ENCODE peak calls at places on chromosomes 2 and 18, in four cellular contexts. R is fibroblast of lung, U is colonic mucosa, Q is GM23248. E is an unnamed sample.

GRCh38 chr2:45904267-45904921 is 252.9 kb downstream of the PRKCE start:
- DNase-seq in R (peak), U (no peak), Q (peak), E (no peak)

GRCh38 chr2:1721706-1722483 is 22.4 kb downstream of the PXDN start:
- DNase-seq in R (peak), U (no peak), Q (peak), E (peak)

GRCh38 chr18:51654441-51655326 is 457.2 kb upstream of the MEX3C start:
- DNase-seq in R (no peak), U (no peak), Q (no peak), E (peak)

GRCh38 chr2:240567872-240568677 is at the start of gene RNPEPL1:
- DNase-seq in R (peak), U (peak), Q (peak), E (peak)

GRCh38 chr2:2847131-2847740 is 516.2 kb upstream of the MYT1L start:
- DNase-seq in R (no peak), U (no peak), Q (no peak), E (no peak)

GRCh38 chr2:231716641-231717280 is 8.4 kb downstream of the PTMA start:
- DNase-seq in R (peak), U (no peak), Q (peak), E (no peak)

GRCh38 chr2:60324536-60324935 is 228.9 kb downstream of the BCL11A start:
- DNase-seq in R (no peak), U (no peak), Q (no peak), E (peak)

GRCh38 chr2:47043142-47043890 is 111.8 kb downstream of the STPG4 start:
- DNase-seq in R (peak), U (no peak), Q (peak), E (peak)

GRCh38 chr2:191051825-191052778 is 38.1 kb upstream of the STAT1 start:
- DNase-seq in R (peak), U (no peak), Q (peak), E (no peak)

GRCh38 chr2:100124746-100125145 is 17.6 kb downstream of the AFF3 start:
- DNase-seq in R (peak), U (no peak), Q (peak), E (no peak)

GRCh38 chr2:235399895-235400294 is 93.9 kb upstream of the AGAP1 start:
- DNase-seq in R (no peak), U (no peak), Q (no peak), E (no peak)

GRCh38 chr2:189580662-189581353 is at the start of gene SLC40A1:
- DNase-seq in R (peak), U (peak), Q (peak), E (peak)

GRCh38 chr18:54086046-54086802 is 138.2 kb downstream of the MBD2 start:
- DNase-seq in R (no peak), U (no peak), Q (no peak), E (no peak)

GRCh38 chr2:176562359-176563043 is 293.3 kb downstream of the MTX2 start:
- DNase-seq in R (peak), U (no peak), Q (peak), E (no peak)

GRCh38 chr2:63435080-63435479 is 153.2 kb downstream of the WDPCP start:
- DNase-seq in R (no peak), U (no peak), Q (no peak), E (no peak)

GRCh38 chr18:22332590-22332989 is 85.1 kb downstream of the CTAGE1 start:
- DNase-seq in R (no peak), U (no peak), Q (no peak), E (peak)
- H3K9ac ChIP-seq in R (no peak), U (no peak), Q (no peak), E (no peak)

GRCh38 chr2:96123290-96123689 is 6.9 kb upstream of the ADRA2B start:
- DNase-seq in R (no peak), U (no peak), Q (no peak), E (no peak)
- H3K4me3 ChIP-seq in R (no peak), U (no peak), Q (no peak), E (no peak)

GRCh38 chr2:101723366-101724112 is 26.0 kb downstream of the MAP4K4 start:
- DNase-seq in R (no peak), U (no peak), Q (no peak), E (no peak)
- H3K9ac ChIP-seq in R (no peak), U (no peak), Q (no peak), E (no peak)

DNA sequence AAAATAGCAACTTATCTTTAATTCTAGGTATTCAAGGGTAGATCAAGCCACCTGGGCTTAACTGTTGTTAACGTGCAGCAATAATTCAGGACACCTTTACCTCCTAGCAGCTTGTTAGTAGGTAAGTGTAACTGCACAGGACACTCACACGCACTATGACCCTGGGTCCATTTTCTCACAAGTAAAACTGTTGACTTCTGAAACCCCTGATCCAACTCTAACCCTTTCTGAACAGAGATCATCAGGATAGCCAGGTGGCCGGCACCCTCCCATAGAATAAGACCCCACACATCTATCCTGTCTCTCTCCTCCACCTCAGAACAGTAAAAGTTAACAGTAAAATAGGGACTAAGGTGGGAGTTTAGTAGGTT is 610 bp downstream of the SPC25 start:
- DNase-seq in R (no peak), U (peak), Q (no peak), E (no peak)
- H3K4me3 ChIP-seq in R (peak), U (peak), Q (peak), E (peak)